ENCODE peak calls at places on chromosomes 4 and X, in seven cellular contexts. One of them, this sample, is unnamed.

GRCh38 chr4:95290702-95291101 is 258.1 kb downstream of the UNC5C start:
- DNase-seq in HFF-Myc: no peak
- DNase-seq in PC-3: no peak
- DNase-seq in lower leg skin: no peak
- DNase-seq in fibroblast of mammary gland: no peak
- DNase-seq in astrocyte of the cerebellum: no peak
- DNase-seq in cardiac fibroblast: no peak
- DNase-seq in this sample: no peak

GRCh38 chr4:76708986-76709385 is 189.0 kb downstream of the SOWAHB start:
- DNase-seq in HFF-Myc: no peak
- DNase-seq in PC-3: no peak
- DNase-seq in lower leg skin: no peak
- DNase-seq in fibroblast of mammary gland: no peak
- DNase-seq in astrocyte of the cerebellum: no peak
- DNase-seq in cardiac fibroblast: no peak
- DNase-seq in this sample: no peak

GRCh38 chr4:8645753-8646124 is 53.2 kb downstream of the CPZ start:
- DNase-seq in HFF-Myc: no peak
- DNase-seq in PC-3: no peak
- DNase-seq in lower leg skin: no peak
- DNase-seq in fibroblast of mammary gland: no peak
- DNase-seq in astrocyte of the cerebellum: no peak
- DNase-seq in cardiac fibroblast: no peak
- DNase-seq in this sample: no peak

GRCh38 chr4:139665690-139666529 is at the start of gene MGST2:
- DNase-seq in HFF-Myc: no peak
- DNase-seq in PC-3: peak
- DNase-seq in lower leg skin: peak
- DNase-seq in fibroblast of mammary gland: peak
- DNase-seq in astrocyte of the cerebellum: no peak
- DNase-seq in cardiac fibroblast: peak
- DNase-seq in this sample: peak

GRCh38 chr4:7642764-7643495 is 208.2 kb upstream of the PSAPL1 start:
- DNase-seq in HFF-Myc: no peak
- DNase-seq in PC-3: no peak
- DNase-seq in lower leg skin: no peak
- DNase-seq in fibroblast of mammary gland: no peak
- DNase-seq in astrocyte of the cerebellum: no peak
- DNase-seq in cardiac fibroblast: no peak
- DNase-seq in this sample: no peak

GRCh38 chr4:114780205-114780604 is 181.6 kb downstream of the UGT8 start:
- DNase-seq in HFF-Myc: no peak
- DNase-seq in PC-3: peak
- DNase-seq in lower leg skin: no peak
- DNase-seq in fibroblast of mammary gland: peak
- DNase-seq in astrocyte of the cerebellum: peak
- DNase-seq in cardiac fibroblast: peak
- DNase-seq in this sample: no peak

GRCh38 chr4:7103031-7103598 is 35.3 kb upstream of the GRPEL1 start:
- DNase-seq in HFF-Myc: no peak
- DNase-seq in PC-3: peak
- DNase-seq in lower leg skin: peak
- DNase-seq in fibroblast of mammary gland: peak
- DNase-seq in astrocyte of the cerebellum: peak
- DNase-seq in cardiac fibroblast: peak
- DNase-seq in this sample: no peak

GRCh38 chrX:24241822-24242648 is 71.8 kb downstream of the SUPT20HL2 start:
- DNase-seq in HFF-Myc: no peak
- DNase-seq in PC-3: peak
- DNase-seq in lower leg skin: no peak
- DNase-seq in fibroblast of mammary gland: peak
- DNase-seq in astrocyte of the cerebellum: peak
- DNase-seq in cardiac fibroblast: peak
- DNase-seq in this sample: no peak

GRCh38 chr4:82104578-82104977 is 269.2 kb downstream of the HNRNPD start:
- DNase-seq in HFF-Myc: no peak
- DNase-seq in PC-3: no peak
- DNase-seq in lower leg skin: no peak
- DNase-seq in fibroblast of mammary gland: no peak
- DNase-seq in astrocyte of the cerebellum: no peak
- DNase-seq in cardiac fibroblast: no peak
- DNase-seq in this sample: no peak

GRCh38 chrX:39645059-39645895 is 452.5 kb downstream of the BCOR start:
- DNase-seq in HFF-Myc: peak
- DNase-seq in PC-3: peak
- DNase-seq in lower leg skin: peak
- DNase-seq in fibroblast of mammary gland: peak
- DNase-seq in astrocyte of the cerebellum: peak
- DNase-seq in cardiac fibroblast: peak
- DNase-seq in this sample: peak

GRCh38 chrX:79413009-79413408 is 45.9 kb upstream of the ITM2A start:
- DNase-seq in HFF-Myc: no peak
- DNase-seq in PC-3: peak
- DNase-seq in lower leg skin: no peak
- DNase-seq in fibroblast of mammary gland: peak
- DNase-seq in astrocyte of the cerebellum: no peak
- DNase-seq in cardiac fibroblast: peak
- DNase-seq in this sample: no peak

GRCh38 chrX:140764401-140764919 is 54.9 kb downstream of the LINC00632 start:
- DNase-seq in HFF-Myc: no peak
- DNase-seq in PC-3: peak
- DNase-seq in lower leg skin: no peak
- DNase-seq in fibroblast of mammary gland: peak
- DNase-seq in astrocyte of the cerebellum: no peak
- DNase-seq in cardiac fibroblast: peak
- DNase-seq in this sample: no peak

GRCh38 chr4:122218762-122219161 is 66.6 kb downstream of the BLTP1 start:
- DNase-seq in HFF-Myc: no peak
- DNase-seq in PC-3: peak
- DNase-seq in lower leg skin: no peak
- DNase-seq in fibroblast of mammary gland: peak
- DNase-seq in astrocyte of the cerebellum: no peak
- DNase-seq in cardiac fibroblast: peak
- DNase-seq in this sample: no peak

GRCh38 chr4:109251396-109251795 is 51.1 kb downstream of the COL25A1 start:
- DNase-seq in HFF-Myc: no peak
- DNase-seq in PC-3: no peak
- DNase-seq in lower leg skin: no peak
- DNase-seq in fibroblast of mammary gland: no peak
- DNase-seq in astrocyte of the cerebellum: no peak
- DNase-seq in cardiac fibroblast: no peak
- DNase-seq in this sample: no peak

GRCh38 chr4:170651786-170652185 is 562.0 kb upstream of the AADAT start:
- DNase-seq in HFF-Myc: no peak
- DNase-seq in PC-3: peak
- DNase-seq in lower leg skin: no peak
- DNase-seq in fibroblast of mammary gland: peak
- DNase-seq in astrocyte of the cerebellum: no peak
- DNase-seq in cardiac fibroblast: peak
- DNase-seq in this sample: no peak

GRCh38 chr4:15956179-15956850 is 6.7 kb downstream of the FGFBP2 start:
- DNase-seq in HFF-Myc: peak
- DNase-seq in PC-3: peak
- DNase-seq in lower leg skin: peak
- DNase-seq in fibroblast of mammary gland: peak
- DNase-seq in astrocyte of the cerebellum: peak
- DNase-seq in cardiac fibroblast: peak
- DNase-seq in this sample: peak

GRCh38 chr4:40255722-40256281 is 59.0 kb downstream of the RHOH start:
- DNase-seq in HFF-Myc: peak
- DNase-seq in PC-3: peak
- DNase-seq in lower leg skin: no peak
- DNase-seq in fibroblast of mammary gland: peak
- DNase-seq in astrocyte of the cerebellum: peak
- DNase-seq in cardiac fibroblast: peak
- DNase-seq in this sample: peak

GRCh38 chr4:76233088-76233487 is 18.4 kb upstream of the FAM47E start:
- DNase-seq in HFF-Myc: no peak
- DNase-seq in PC-3: no peak
- DNase-seq in lower leg skin: no peak
- DNase-seq in fibroblast of mammary gland: no peak
- DNase-seq in astrocyte of the cerebellum: no peak
- DNase-seq in cardiac fibroblast: no peak
- DNase-seq in this sample: no peak

DNA sequence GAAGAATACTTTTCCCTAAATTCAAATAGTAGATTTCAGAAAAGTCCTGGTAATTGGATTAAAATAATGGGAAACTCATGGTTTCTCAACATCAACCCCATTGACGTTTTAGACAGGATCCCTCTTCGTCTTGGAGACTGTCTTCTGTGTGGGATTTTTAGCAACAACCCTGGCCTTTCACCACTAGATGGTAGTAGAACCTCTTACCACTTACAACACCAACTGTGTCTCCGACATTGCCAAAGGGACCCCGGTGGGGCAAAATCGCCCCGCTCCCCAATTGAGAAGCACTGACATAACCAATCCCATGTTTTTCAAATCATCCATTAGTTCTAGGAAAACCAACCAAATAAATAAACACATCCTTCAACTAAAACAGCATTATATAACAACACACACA is 16.9 kb upstream of the ANOS1 start:
- DNase-seq in HFF-Myc: no peak
- DNase-seq in PC-3: peak
- DNase-seq in lower leg skin: no peak
- DNase-seq in fibroblast of mammary gland: peak
- DNase-seq in astrocyte of the cerebellum: no peak
- DNase-seq in cardiac fibroblast: peak
- DNase-seq in this sample: no peak
- TF ChIP-seq CTCF in HFF-Myc: peak
- TF ChIP-seq CTCF in PC-3: peak
- TF ChIP-seq CTCF in lower leg skin: no peak
- TF ChIP-seq CTCF in fibroblast of mammary gland: peak
- TF ChIP-seq CTCF in astrocyte of the cerebellum: peak
- TF ChIP-seq CTCF in cardiac fibroblast: peak
- TF ChIP-seq CTCF in this sample: peak

GRCh38 chr4:72706633-72707032 is 137.6 kb upstream of the ADAMTS3 start:
- DNase-seq in HFF-Myc: no peak
- DNase-seq in PC-3: no peak
- DNase-seq in lower leg skin: no peak
- DNase-seq in fibroblast of mammary gland: no peak
- DNase-seq in astrocyte of the cerebellum: no peak
- DNase-seq in cardiac fibroblast: no peak
- DNase-seq in this sample: no peak

DNA sequence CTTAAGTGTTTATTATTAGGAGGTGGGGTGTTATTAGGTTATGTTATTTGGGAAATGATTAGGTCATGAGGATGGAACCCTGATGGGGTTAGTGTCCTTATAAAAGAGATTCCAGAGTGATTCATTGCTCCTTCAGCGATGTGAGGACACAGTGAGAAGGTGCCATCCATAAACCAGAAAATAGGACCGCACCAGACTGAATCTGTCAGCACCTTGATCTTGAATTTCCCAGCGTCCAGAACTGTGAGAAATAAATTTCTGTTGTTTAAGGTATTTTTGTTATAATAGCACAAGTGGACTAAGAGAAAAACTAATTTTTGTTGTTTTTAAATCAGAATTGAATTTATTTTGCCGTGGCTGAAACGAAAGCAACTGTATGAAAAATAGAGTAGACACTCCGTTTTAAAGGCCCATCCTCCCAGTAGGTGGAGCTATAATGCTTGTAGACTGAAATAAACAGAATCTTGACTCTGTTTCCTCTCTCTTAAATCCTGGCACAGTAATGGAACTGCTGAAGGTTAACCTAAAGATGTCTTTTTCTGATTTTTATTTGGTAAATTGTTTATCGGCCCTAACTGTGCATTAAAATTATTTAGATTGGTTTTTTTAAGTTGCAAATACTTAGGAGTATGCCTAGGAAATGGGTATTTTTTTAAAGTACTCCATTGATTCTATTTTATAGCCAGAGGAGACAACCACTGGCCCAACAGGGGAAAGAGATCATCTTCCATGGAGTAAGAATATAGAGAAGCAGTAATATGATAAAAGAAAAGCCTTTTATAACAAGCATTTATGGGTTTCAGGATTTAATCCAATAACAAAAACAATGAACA is 133.2 kb upstream of the ADAMTS3 start:
- DNase-seq in HFF-Myc: peak
- DNase-seq in PC-3: peak
- DNase-seq in lower leg skin: peak
- DNase-seq in fibroblast of mammary gland: peak
- DNase-seq in astrocyte of the cerebellum: peak
- DNase-seq in cardiac fibroblast: peak
- DNase-seq in this sample: peak
- H3K4me3 ChIP-seq in HFF-Myc: peak
- H3K4me3 ChIP-seq in PC-3: peak
- H3K4me3 ChIP-seq in lower leg skin: no peak
- H3K4me3 ChIP-seq in fibroblast of mammary gland: peak
- H3K4me3 ChIP-seq in astrocyte of the cerebellum: peak
- H3K4me3 ChIP-seq in cardiac fibroblast: peak
- H3K4me3 ChIP-seq in this sample: peak

DNA sequence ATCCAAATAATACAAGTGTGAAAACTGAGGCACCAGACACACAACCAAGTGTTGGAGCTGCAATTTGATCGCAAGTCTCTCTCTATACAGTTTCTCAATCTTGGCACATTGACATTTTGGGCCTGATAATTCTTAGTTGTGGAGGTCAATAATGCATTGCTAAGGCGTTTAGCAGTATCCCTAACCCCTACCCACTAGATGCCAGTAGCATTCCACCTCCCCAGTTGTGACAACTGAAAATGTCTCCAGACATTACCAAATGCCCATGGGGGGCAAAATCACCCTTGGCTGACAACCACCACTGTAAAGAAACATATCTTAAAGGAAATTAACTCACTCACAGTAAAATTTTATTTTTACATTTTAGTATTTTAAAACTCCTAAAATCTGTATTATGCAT is 4.2 kb downstream of the NR3C2 start:
- DNase-seq in HFF-Myc: no peak
- DNase-seq in PC-3: no peak
- DNase-seq in lower leg skin: no peak
- DNase-seq in fibroblast of mammary gland: no peak
- DNase-seq in astrocyte of the cerebellum: no peak
- DNase-seq in cardiac fibroblast: no peak
- DNase-seq in this sample: no peak
- TF ChIP-seq CTCF in HFF-Myc: no peak
- TF ChIP-seq CTCF in PC-3: peak
- TF ChIP-seq CTCF in lower leg skin: no peak
- TF ChIP-seq CTCF in fibroblast of mammary gland: no peak
- TF ChIP-seq CTCF in astrocyte of the cerebellum: no peak
- TF ChIP-seq CTCF in cardiac fibroblast: no peak
- TF ChIP-seq CTCF in this sample: no peak

DNA sequence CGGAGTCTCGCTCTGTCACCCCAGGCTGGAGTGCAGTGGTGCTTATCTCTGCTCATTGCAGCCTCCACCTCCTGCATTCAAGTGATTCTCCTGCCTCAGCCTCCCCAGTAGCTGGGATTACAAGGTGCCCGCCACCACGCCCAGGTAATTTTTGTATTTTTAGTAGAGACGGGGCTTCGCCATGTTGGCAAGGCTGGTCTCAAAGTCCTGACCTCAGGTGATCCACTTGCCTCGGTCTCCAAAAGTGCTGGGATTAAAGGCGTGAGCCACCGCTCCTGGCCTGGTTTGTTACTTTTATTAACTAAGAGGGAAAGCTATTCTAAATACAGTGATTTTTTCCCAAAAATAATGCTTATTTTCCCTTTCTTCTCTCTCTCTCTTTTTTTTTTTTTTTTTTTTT is 866 bp upstream of the CENPE start:
- DNase-seq in HFF-Myc: no peak
- DNase-seq in PC-3: no peak
- DNase-seq in lower leg skin: no peak
- DNase-seq in fibroblast of mammary gland: no peak
- DNase-seq in astrocyte of the cerebellum: no peak
- DNase-seq in cardiac fibroblast: no peak
- DNase-seq in this sample: no peak
- H3K4me3 ChIP-seq in HFF-Myc: peak
- H3K4me3 ChIP-seq in PC-3: peak
- H3K4me3 ChIP-seq in lower leg skin: peak
- H3K4me3 ChIP-seq in fibroblast of mammary gland: peak
- H3K4me3 ChIP-seq in astrocyte of the cerebellum: peak
- H3K4me3 ChIP-seq in cardiac fibroblast: peak
- H3K4me3 ChIP-seq in this sample: peak

This sample was measured in AG09309.